ENCODE peak calls at places on chromosome 12, in ten cellular contexts. One of them, this sample, is unnamed.

GRCh38 chr12:30064906-30065305 is 281.2 kb upstream of the TMTC1 start:
- DNase-seq in dorsolateral prefrontal cortex: no peak
- DNase-seq in hepatocyte: no peak
- DNase-seq in IMR-90: no peak
- DNase-seq in neural progenitor cell: no peak
- DNase-seq in spleen: no peak
- DNase-seq in CD4-positive, alpha-beta T cell: no peak
- DNase-seq in cardiac muscle cell: no peak
- DNase-seq in tibial artery: no peak
- DNase-seq in psoas muscle: no peak
- DNase-seq in this sample: no peak

GRCh38 chr12:52175411-52176350 is 16.1 kb downstream of the KRT80 start:
- DNase-seq in tibial artery: no peak
- DNase-seq in neural progenitor cell: peak; percentile 28
- DNase-seq in cardiac muscle cell: peak; percentile 53
- DNase-seq in CD4-positive, alpha-beta T cell: no peak
- DNase-seq in spleen: no peak
- DNase-seq in hepatocyte: no peak
- DNase-seq in IMR-90: no peak
- DNase-seq in dorsolateral prefrontal cortex: no peak
- DNase-seq in psoas muscle: no peak
- DNase-seq in this sample: no peak

GRCh38 chr12:89645434-89645833 is 63.2 kb downstream of the ATP2B1 start:
- DNase-seq in psoas muscle: no peak
- DNase-seq in spleen: no peak
- DNase-seq in cardiac muscle cell: no peak
- DNase-seq in tibial artery: no peak
- DNase-seq in dorsolateral prefrontal cortex: no peak
- DNase-seq in IMR-90: no peak
- DNase-seq in CD4-positive, alpha-beta T cell: no peak
- DNase-seq in neural progenitor cell: no peak
- DNase-seq in hepatocyte: no peak
- DNase-seq in this sample: no peak

GRCh38 chr12:26116829-26117228 is 8.0 kb downstream of the BHLHE41 start:
- DNase-seq in neural progenitor cell: no peak
- DNase-seq in spleen: no peak
- DNase-seq in psoas muscle: no peak
- DNase-seq in CD4-positive, alpha-beta T cell: no peak
- DNase-seq in hepatocyte: no peak
- DNase-seq in dorsolateral prefrontal cortex: no peak
- DNase-seq in IMR-90: no peak
- DNase-seq in cardiac muscle cell: no peak
- DNase-seq in tibial artery: no peak
- DNase-seq in this sample: no peak

GRCh38 chr12:75959506-75959905 is 72.1 kb downstream of the PHLDA1 start:
- DNase-seq in spleen: no peak
- DNase-seq in psoas muscle: no peak
- DNase-seq in neural progenitor cell: no peak
- DNase-seq in cardiac muscle cell: no peak
- DNase-seq in CD4-positive, alpha-beta T cell: no peak
- DNase-seq in hepatocyte: no peak
- DNase-seq in tibial artery: no peak
- DNase-seq in dorsolateral prefrontal cortex: no peak
- DNase-seq in IMR-90: no peak
- DNase-seq in this sample: no peak

GRCh38 chr12:122123051-122123760 is 44.6 kb downstream of the MLXIP start:
- DNase-seq in hepatocyte: peak; percentile 84
- DNase-seq in tibial artery: no peak
- DNase-seq in CD4-positive, alpha-beta T cell: peak; percentile 67
- DNase-seq in psoas muscle: peak; percentile 74
- DNase-seq in spleen: peak; percentile 78
- DNase-seq in cardiac muscle cell: peak; percentile 75
- DNase-seq in IMR-90: peak; percentile 66
- DNase-seq in neural progenitor cell: peak; percentile 89
- DNase-seq in dorsolateral prefrontal cortex: no peak
- DNase-seq in this sample: peak; percentile 71

GRCh38 chr12:117033382-117034045 is 65.7 kb downstream of the TESC start:
- DNase-seq in IMR-90: no peak
- DNase-seq in CD4-positive, alpha-beta T cell: no peak
- DNase-seq in psoas muscle: no peak
- DNase-seq in neural progenitor cell: no peak
- DNase-seq in cardiac muscle cell: no peak
- DNase-seq in tibial artery: no peak
- DNase-seq in hepatocyte: no peak
- DNase-seq in spleen: peak; percentile 66
- DNase-seq in dorsolateral prefrontal cortex: peak; percentile 61
- DNase-seq in this sample: no peak

GRCh38 chr12:3752741-3753486 is at the start of gene CRACR2A:
- DNase-seq in cardiac muscle cell: peak; percentile 87
- DNase-seq in psoas muscle: peak; percentile 86
- DNase-seq in spleen: peak; percentile 98
- DNase-seq in CD4-positive, alpha-beta T cell: peak; percentile 73
- DNase-seq in IMR-90: peak; percentile 31
- DNase-seq in tibial artery: no peak
- DNase-seq in neural progenitor cell: peak; percentile 94
- DNase-seq in hepatocyte: peak; percentile 83
- DNase-seq in dorsolateral prefrontal cortex: peak; percentile 47
- DNase-seq in this sample: peak; percentile 48

GRCh38 chr12:122454739-122455138 is 32.3 kb upstream of the CLIP1 start:
- DNase-seq in neural progenitor cell: peak; percentile 49
- DNase-seq in tibial artery: no peak
- DNase-seq in hepatocyte: no peak
- DNase-seq in CD4-positive, alpha-beta T cell: no peak
- DNase-seq in spleen: no peak
- DNase-seq in IMR-90: no peak
- DNase-seq in psoas muscle: no peak
- DNase-seq in dorsolateral prefrontal cortex: no peak
- DNase-seq in cardiac muscle cell: no peak
- DNase-seq in this sample: no peak

GRCh38 chr12:29732211-29732992 is 51.3 kb downstream of the TMTC1 start:
- DNase-seq in psoas muscle: no peak
- DNase-seq in IMR-90: no peak
- DNase-seq in tibial artery: no peak
- DNase-seq in dorsolateral prefrontal cortex: no peak
- DNase-seq in CD4-positive, alpha-beta T cell: no peak
- DNase-seq in cardiac muscle cell: peak; percentile 63
- DNase-seq in spleen: no peak
- DNase-seq in hepatocyte: no peak
- DNase-seq in neural progenitor cell: no peak
- DNase-seq in this sample: peak; percentile 47

DNA sequence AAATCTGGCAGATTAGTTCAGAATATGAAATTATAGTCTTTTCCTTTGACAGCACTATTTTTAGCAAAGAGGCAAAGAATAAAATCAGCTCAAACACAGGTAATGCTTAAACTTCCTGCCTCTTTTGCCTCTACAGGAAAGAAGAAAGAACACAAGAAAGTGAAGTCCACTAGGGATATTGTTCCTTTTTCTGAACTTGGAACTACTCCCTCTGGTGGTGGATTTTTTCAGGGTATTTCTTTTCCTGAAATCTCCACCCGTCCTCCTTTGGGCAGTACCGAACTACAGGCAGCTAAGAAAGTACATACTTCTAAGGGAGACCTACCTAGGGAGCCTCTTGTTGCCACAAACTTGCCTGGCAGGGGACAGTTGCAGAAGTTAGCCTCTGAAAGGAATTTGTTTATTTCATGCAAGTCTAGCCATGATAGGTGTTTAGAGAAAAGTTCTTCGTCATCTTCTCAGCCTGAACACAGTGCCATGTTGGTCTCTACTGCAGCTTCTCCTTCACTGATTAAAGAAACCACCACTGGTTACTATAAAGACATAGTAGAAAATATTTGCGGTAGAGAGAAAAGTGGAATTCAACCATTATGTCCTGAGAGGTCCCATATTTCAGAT is 17.4 kb downstream of the TMPO start:
- DNase-seq in neural progenitor cell: peak; percentile 48
- DNase-seq in hepatocyte: peak; percentile 49
- DNase-seq in cardiac muscle cell: peak; percentile 68
- DNase-seq in dorsolateral prefrontal cortex: no peak
- DNase-seq in CD4-positive, alpha-beta T cell: no peak
- DNase-seq in psoas muscle: no peak
- DNase-seq in IMR-90: peak; percentile 62
- DNase-seq in tibial artery: no peak
- DNase-seq in spleen: no peak
- DNase-seq in this sample: peak; percentile 65
- H3K27ac ChIP-seq in neural progenitor cell: no peak overlapping the region
- H3K27ac ChIP-seq in hepatocyte: peak overlapping the region; percentile 45
- H3K27ac ChIP-seq in cardiac muscle cell: peak overlapping the region; percentile 25
- H3K27ac ChIP-seq in dorsolateral prefrontal cortex: no peak overlapping the region
- H3K27ac ChIP-seq in CD4-positive, alpha-beta T cell: no peak overlapping the region
- H3K27ac ChIP-seq in psoas muscle: peak overlapping the region; percentile 72
- H3K27ac ChIP-seq in IMR-90: no peak overlapping the region
- H3K27ac ChIP-seq in tibial artery: no peak overlapping the region
- H3K27ac ChIP-seq in spleen: no peak overlapping the region
- H3K27ac ChIP-seq in this sample: no peak overlapping the region

GRCh38 chr12:115455268-115455681 is 771.3 kb upstream of the TBX3 start:
- DNase-seq in tibial artery: no peak
- DNase-seq in cardiac muscle cell: no peak
- DNase-seq in IMR-90: no peak
- DNase-seq in psoas muscle: no peak
- DNase-seq in CD4-positive, alpha-beta T cell: no peak
- DNase-seq in neural progenitor cell: no peak
- DNase-seq in hepatocyte: peak; percentile 80
- DNase-seq in spleen: no peak
- DNase-seq in dorsolateral prefrontal cortex: no peak
- DNase-seq in this sample: no peak

GRCh38 chr12:115451151-115451784 is 767.3 kb upstream of the TBX3 start:
- DNase-seq in neural progenitor cell: no peak
- DNase-seq in cardiac muscle cell: no peak
- DNase-seq in tibial artery: no peak
- DNase-seq in CD4-positive, alpha-beta T cell: no peak
- DNase-seq in IMR-90: no peak
- DNase-seq in psoas muscle: no peak
- DNase-seq in dorsolateral prefrontal cortex: no peak
- DNase-seq in hepatocyte: no peak
- DNase-seq in spleen: no peak
- DNase-seq in this sample: no peak

GRCh38 chr12:115450710-115451109 is 766.7 kb upstream of the TBX3 start:
- DNase-seq in CD4-positive, alpha-beta T cell: no peak
- DNase-seq in IMR-90: no peak
- DNase-seq in cardiac muscle cell: no peak
- DNase-seq in psoas muscle: no peak
- DNase-seq in neural progenitor cell: no peak
- DNase-seq in hepatocyte: no peak
- DNase-seq in spleen: no peak
- DNase-seq in tibial artery: no peak
- DNase-seq in dorsolateral prefrontal cortex: no peak
- DNase-seq in this sample: no peak

GRCh38 chr12:115451785-115452736 is 768.1 kb upstream of the TBX3 start:
- DNase-seq in tibial artery: no peak
- DNase-seq in IMR-90: peak; percentile 10
- DNase-seq in CD4-positive, alpha-beta T cell: no peak
- DNase-seq in hepatocyte: peak; percentile 96
- DNase-seq in neural progenitor cell: peak; percentile 93
- DNase-seq in dorsolateral prefrontal cortex: no peak
- DNase-seq in spleen: no peak
- DNase-seq in psoas muscle: peak; percentile 50
- DNase-seq in cardiac muscle cell: peak; percentile 27
- DNase-seq in this sample: no peak

GRCh38 chr12:115452751-115453281 is 768.8 kb upstream of the TBX3 start:
- DNase-seq in CD4-positive, alpha-beta T cell: no peak
- DNase-seq in IMR-90: no peak
- DNase-seq in neural progenitor cell: peak; percentile 34
- DNase-seq in tibial artery: no peak
- DNase-seq in spleen: no peak
- DNase-seq in hepatocyte: peak; percentile 37
- DNase-seq in cardiac muscle cell: no peak
- DNase-seq in dorsolateral prefrontal cortex: no peak
- DNase-seq in psoas muscle: no peak
- DNase-seq in this sample: no peak
- H3K27ac ChIP-seq in CD4-positive, alpha-beta T cell: no peak overlapping the region
- H3K27ac ChIP-seq in IMR-90: no peak overlapping the region
- H3K27ac ChIP-seq in neural progenitor cell: no peak overlapping the region
- H3K27ac ChIP-seq in tibial artery: no peak overlapping the region
- H3K27ac ChIP-seq in spleen: no peak overlapping the region
- H3K27ac ChIP-seq in hepatocyte: peak overlapping the region; percentile 90
- H3K27ac ChIP-seq in cardiac muscle cell: peak overlapping the region; percentile 71
- H3K27ac ChIP-seq in dorsolateral prefrontal cortex: no peak overlapping the region
- H3K27ac ChIP-seq in psoas muscle: no peak overlapping the region
- H3K27ac ChIP-seq in this sample: no peak overlapping the region

GRCh38 chr12:295132-295531 is 32.5 kb upstream of the SLC6A13 start:
- DNase-seq in psoas muscle: no peak
- DNase-seq in dorsolateral prefrontal cortex: no peak
- DNase-seq in tibial artery: no peak
- DNase-seq in CD4-positive, alpha-beta T cell: no peak
- DNase-seq in IMR-90: no peak
- DNase-seq in neural progenitor cell: no peak
- DNase-seq in hepatocyte: no peak
- DNase-seq in spleen: no peak
- DNase-seq in cardiac muscle cell: no peak
- DNase-seq in this sample: no peak

GRCh38 chr12:292186-292585 is 29.6 kb upstream of the SLC6A13 start:
- DNase-seq in IMR-90: peak; percentile 51
- DNase-seq in neural progenitor cell: no peak
- DNase-seq in hepatocyte: no peak
- DNase-seq in dorsolateral prefrontal cortex: no peak
- DNase-seq in tibial artery: no peak
- DNase-seq in spleen: no peak
- DNase-seq in psoas muscle: no peak
- DNase-seq in cardiac muscle cell: no peak
- DNase-seq in CD4-positive, alpha-beta T cell: no peak
- DNase-seq in this sample: no peak

GRCh38 chr12:291153-291723 is 28.6 kb upstream of the SLC6A13 start:
- DNase-seq in dorsolateral prefrontal cortex: no peak
- DNase-seq in hepatocyte: no peak
- DNase-seq in tibial artery: no peak
- DNase-seq in spleen: no peak
- DNase-seq in CD4-positive, alpha-beta T cell: no peak
- DNase-seq in neural progenitor cell: no peak
- DNase-seq in cardiac muscle cell: no peak
- DNase-seq in psoas muscle: no peak
- DNase-seq in IMR-90: no peak
- DNase-seq in this sample: no peak

GRCh38 chr12:288687-289086 is 26.1 kb upstream of the SLC6A13 start:
- DNase-seq in spleen: no peak
- DNase-seq in neural progenitor cell: no peak
- DNase-seq in CD4-positive, alpha-beta T cell: no peak
- DNase-seq in dorsolateral prefrontal cortex: no peak
- DNase-seq in tibial artery: no peak
- DNase-seq in cardiac muscle cell: peak; percentile 55
- DNase-seq in psoas muscle: no peak
- DNase-seq in IMR-90: peak; percentile 86
- DNase-seq in hepatocyte: no peak
- DNase-seq in this sample: peak; percentile 64

GRCh38 chr12:293199-293598 is 30.6 kb upstream of the SLC6A13 start:
- DNase-seq in neural progenitor cell: no peak
- DNase-seq in cardiac muscle cell: no peak
- DNase-seq in CD4-positive, alpha-beta T cell: no peak
- DNase-seq in IMR-90: no peak
- DNase-seq in tibial artery: no peak
- DNase-seq in spleen: no peak
- DNase-seq in psoas muscle: no peak
- DNase-seq in dorsolateral prefrontal cortex: no peak
- DNase-seq in hepatocyte: no peak
- DNase-seq in this sample: no peak
- H3K27ac ChIP-seq in neural progenitor cell: no peak overlapping the region
- H3K27ac ChIP-seq in cardiac muscle cell: no peak overlapping the region
- H3K27ac ChIP-seq in CD4-positive, alpha-beta T cell: no peak overlapping the region
- H3K27ac ChIP-seq in IMR-90: no peak overlapping the region
- H3K27ac ChIP-seq in tibial artery: no peak overlapping the region
- H3K27ac ChIP-seq in spleen: no peak overlapping the region
- H3K27ac ChIP-seq in psoas muscle: no peak overlapping the region
- H3K27ac ChIP-seq in dorsolateral prefrontal cortex: no peak overlapping the region
- H3K27ac ChIP-seq in hepatocyte: no peak overlapping the region
- H3K27ac ChIP-seq in this sample: no peak overlapping the region

GRCh38 chr12:32483499-32483898 is 84.1 kb downstream of the FGD4 start:
- DNase-seq in psoas muscle: no peak
- DNase-seq in cardiac muscle cell: no peak
- DNase-seq in CD4-positive, alpha-beta T cell: no peak
- DNase-seq in dorsolateral prefrontal cortex: no peak
- DNase-seq in hepatocyte: no peak
- DNase-seq in tibial artery: no peak
- DNase-seq in spleen: no peak
- DNase-seq in IMR-90: no peak
- DNase-seq in neural progenitor cell: no peak
- DNase-seq in this sample: no peak
- H3K27ac ChIP-seq in psoas muscle: peak overlapping the region; percentile 56
- H3K27ac ChIP-seq in cardiac muscle cell: no peak overlapping the region
- H3K27ac ChIP-seq in CD4-positive, alpha-beta T cell: no peak overlapping the region
- H3K27ac ChIP-seq in dorsolateral prefrontal cortex: no peak overlapping the region
- H3K27ac ChIP-seq in hepatocyte: no peak overlapping the region
- H3K27ac ChIP-seq in tibial artery: no peak overlapping the region
- H3K27ac ChIP-seq in spleen: peak overlapping the region; percentile 90
- H3K27ac ChIP-seq in IMR-90: no peak overlapping the region
- H3K27ac ChIP-seq in neural progenitor cell: no peak overlapping the region
- H3K27ac ChIP-seq in this sample: no peak overlapping the region

This sample was measured in brain microvascular endothelial cell.